ENCODE peak calls at places on chromosome 14, in eight cellular contexts. V is hepatic stellate cell, K is choroid plexus epithelial cell, M is non-pigmented ciliary epithelial cell, P is NCI-H1436, B is G401, Z is NCI-H774, A is GM20000. Q is an unnamed sample.

GRCh38 chr14:66645716-66646115 is 137.8 kb downstream of the GPHN start:
- DNase-seq in V (no peak), K (no peak), M (no peak), P (no peak), B (no peak), Z (no peak), A (no peak), Q (peak)

GRCh38 chr14:24289649-24290283 is 9.8 kb downstream of the DHRS1 start:
- DNase-seq in V (no peak), K (no peak), M (no peak), P (no peak), B (no peak), Z (no peak), A (no peak), Q (no peak)

GRCh38 chr14:94466706-94467370 is 9.2 kb downstream of the SERPINA9 start:
- DNase-seq in V (no peak), K (no peak), M (no peak), P (no peak), B (no peak), Z (no peak), A (no peak), Q (no peak)

GRCh38 chr14:24095196-24096068 is 1.3 kb downstream of the PCK2 start:
- DNase-seq in V (peak), K (peak), M (no peak), P (no peak), B (peak), Z (no peak), A (peak), Q (peak)

GRCh38 chr14:68884031-68885030 is 91.5 kb upstream of the ZFP36L1 start:
- DNase-seq in V (peak), K (peak), M (peak), P (no peak), B (no peak), Z (no peak), A (no peak), Q (peak)

GRCh38 chr14:79161576-79161975 is 991.4 kb downstream of the NRXN3 start:
- DNase-seq in V (no peak), K (peak), M (no peak), P (no peak), B (no peak), Z (no peak), A (no peak), Q (peak)

GRCh38 chr14:105864116-105864515 is 337.7 kb downstream of the TMEM121 start:
- DNase-seq in V (no peak), K (no peak), M (no peak), P (no peak), B (no peak), Z (no peak), A (no peak), Q (no peak)

GRCh38 chr14:91968280-91968679 is 20.8 kb upstream of the FBLN5 start:
- DNase-seq in V (no peak), K (no peak), M (no peak), P (no peak), B (no peak), Z (no peak), A (no peak), Q (no peak)

GRCh38 chr14:53325176-53325806 is 172.2 kb upstream of the DDHD1 start:
- DNase-seq in V (no peak), K (peak), M (no peak), P (no peak), B (peak), Z (no peak), A (peak), Q (peak)

GRCh38 chr14:94158239-94158888 is 15.8 kb upstream of the PPP4R4 start:
- DNase-seq in V (no peak), K (no peak), M (no peak), P (no peak), B (peak), Z (no peak), A (no peak), Q (no peak)

GRCh38 chr14:53519137-53519536 is 366.0 kb upstream of the DDHD1 start:
- DNase-seq in V (no peak), K (peak), M (no peak), P (no peak), B (no peak), Z (no peak), A (no peak), Q (peak)

GRCh38 chr14:65222434-65222833 is 120.1 kb upstream of the MAX start:
- DNase-seq in V (peak), K (peak), M (no peak), P (peak), B (peak), Z (no peak), A (peak), Q (peak)

GRCh38 chr14:90342327-90342726 is 10.6 kb upstream of the NRDE2 start:
- DNase-seq in V (no peak), K (no peak), M (no peak), P (no peak), B (peak), Z (no peak), A (no peak), Q (no peak)

GRCh38 chr14:100070310-100070709 is 5.1 kb downstream of the EVL start:
- DNase-seq in V (no peak), K (no peak), M (no peak), P (no peak), B (no peak), Z (no peak), A (no peak), Q (no peak)

GRCh38 chr14:97002454-97002853 is 205.3 kb downstream of the VRK1 start:
- DNase-seq in V (no peak), K (no peak), M (no peak), P (no peak), B (no peak), Z (no peak), A (no peak), Q (no peak)

GRCh38 chr14:94029671-94030203 is 3.6 kb downstream of the OTUB2 start:
- DNase-seq in V (no peak), K (no peak), M (no peak), P (no peak), B (no peak), Z (no peak), A (no peak), Q (no peak)

GRCh38 chr14:74647834-74648361 is 35.9 kb upstream of the LTBP2 start:
- DNase-seq in V (no peak), K (peak), M (no peak), P (peak), B (peak), Z (no peak), A (no peak), Q (no peak)

GRCh38 chr14:49863483-49864262 is 11.1 kb upstream of the NEMF start:
- DNase-seq in V (no peak), K (peak), M (no peak), P (no peak), B (peak), Z (no peak), A (no peak), Q (no peak)

Q was measured in IMR-90.